ENCODE peak calls at places on chromosomes 7 and 10, in nine cellular contexts. One of them, this sample, is unnamed.
A peak's percentile ranks its signal among the peaks of the same experiment; 100 is the strongest.

GRCh38 chr7:52696183-52696582 is 339.2 kb upstream of the POM121L12 start:
- DNase-seq in kidney: no peak
- DNase-seq in cardiac muscle cell: no peak
- DNase-seq in lung: no peak
- DNase-seq in fibroblast of lung: peak; percentile 77
- DNase-seq in right lobe of liver: no peak
- DNase-seq in upper lobe of right lung: no peak
- DNase-seq in heart right ventricle: no peak
- DNase-seq in pancreas: no peak
- DNase-seq in this sample: no peak

GRCh38 chr10:79149662-79150443 is 81.1 kb downstream of the ZMIZ1 start:
- DNase-seq in upper lobe of right lung: peak; percentile 94
- DNase-seq in lung: peak; percentile 86
- DNase-seq in fibroblast of lung: peak; percentile 73
- DNase-seq in kidney: peak; percentile 96
- DNase-seq in cardiac muscle cell: peak; percentile 75
- DNase-seq in pancreas: peak; percentile 71
- DNase-seq in right lobe of liver: peak; percentile 97
- DNase-seq in heart right ventricle: peak; percentile 86
- DNase-seq in this sample: peak; percentile 96

GRCh38 chr7:128830231-128831177 is at the start of gene FLNC:
- DNase-seq in cardiac muscle cell: peak; percentile 78
- DNase-seq in pancreas: peak; percentile 83
- DNase-seq in kidney: peak; percentile 86
- DNase-seq in upper lobe of right lung: peak; percentile 69
- DNase-seq in lung: no peak
- DNase-seq in fibroblast of lung: peak; percentile 73
- DNase-seq in heart right ventricle: peak; percentile 63
- DNase-seq in right lobe of liver: no peak
- DNase-seq in this sample: peak; percentile 78

GRCh38 chr10:17709492-17709891 is 42.5 kb upstream of the TMEM236 start:
- DNase-seq in kidney: no peak
- DNase-seq in pancreas: no peak
- DNase-seq in cardiac muscle cell: no peak
- DNase-seq in fibroblast of lung: no peak
- DNase-seq in right lobe of liver: no peak
- DNase-seq in lung: no peak
- DNase-seq in upper lobe of right lung: no peak
- DNase-seq in heart right ventricle: no peak
- DNase-seq in this sample: no peak

GRCh38 chr10:76543655-76544054 is 1094.0 kb downstream of the KCNMA1 start:
- DNase-seq in right lobe of liver: no peak
- DNase-seq in upper lobe of right lung: no peak
- DNase-seq in cardiac muscle cell: peak; percentile 36
- DNase-seq in heart right ventricle: no peak
- DNase-seq in lung: no peak
- DNase-seq in pancreas: no peak
- DNase-seq in kidney: no peak
- DNase-seq in fibroblast of lung: peak; percentile 89
- DNase-seq in this sample: no peak

GRCh38 chr10:61754553-61755540 is 92.1 kb downstream of the CABCOCO1 start:
- DNase-seq in fibroblast of lung: peak; percentile 68
- DNase-seq in lung: no peak
- DNase-seq in kidney: no peak
- DNase-seq in upper lobe of right lung: no peak
- DNase-seq in cardiac muscle cell: no peak
- DNase-seq in heart right ventricle: no peak
- DNase-seq in right lobe of liver: no peak
- DNase-seq in pancreas: no peak
- DNase-seq in this sample: no peak

GRCh38 chr10:16381083-16381482 is 55.7 kb upstream of the PTER start:
- DNase-seq in heart right ventricle: no peak
- DNase-seq in upper lobe of right lung: no peak
- DNase-seq in kidney: no peak
- DNase-seq in fibroblast of lung: peak; percentile 1
- DNase-seq in right lobe of liver: no peak
- DNase-seq in pancreas: no peak
- DNase-seq in cardiac muscle cell: no peak
- DNase-seq in lung: no peak
- DNase-seq in this sample: no peak

GRCh38 chr10:79255007-79255507 is 92.2 kb upstream of the PPIF start:
- DNase-seq in heart right ventricle: no peak
- DNase-seq in lung: no peak
- DNase-seq in fibroblast of lung: no peak
- DNase-seq in cardiac muscle cell: no peak
- DNase-seq in pancreas: no peak
- DNase-seq in right lobe of liver: no peak
- DNase-seq in kidney: no peak
- DNase-seq in upper lobe of right lung: no peak
- DNase-seq in this sample: no peak

GRCh38 chr10:116080553-116080952 is 192.5 kb downstream of the GFRA1 start:
- DNase-seq in right lobe of liver: no peak
- DNase-seq in lung: no peak
- DNase-seq in heart right ventricle: no peak
- DNase-seq in kidney: no peak
- DNase-seq in fibroblast of lung: peak; percentile 70
- DNase-seq in cardiac muscle cell: no peak
- DNase-seq in upper lobe of right lung: no peak
- DNase-seq in pancreas: no peak
- DNase-seq in this sample: no peak

GRCh38 chr10:101013365-101013825 is 13.8 kb downstream of the LZTS2 start:
- DNase-seq in pancreas: no peak
- DNase-seq in cardiac muscle cell: no peak
- DNase-seq in fibroblast of lung: no peak
- DNase-seq in lung: no peak
- DNase-seq in kidney: no peak
- DNase-seq in heart right ventricle: no peak
- DNase-seq in upper lobe of right lung: no peak
- DNase-seq in right lobe of liver: no peak
- DNase-seq in this sample: no peak
- H3K27ac ChIP-seq in pancreas: no peak overlapping the region
- H3K27ac ChIP-seq in cardiac muscle cell: no peak overlapping the region
- H3K27ac ChIP-seq in fibroblast of lung: peak overlapping the region; percentile 46
- H3K27ac ChIP-seq in lung: peak overlapping the region; percentile 68
- H3K27ac ChIP-seq in kidney: no peak overlapping the region
- H3K27ac ChIP-seq in heart right ventricle: no peak overlapping the region
- H3K27ac ChIP-seq in upper lobe of right lung: no peak overlapping the region
- H3K27ac ChIP-seq in right lobe of liver: no peak overlapping the region
- H3K27ac ChIP-seq in this sample: peak overlapping the region; percentile 66

DNA sequence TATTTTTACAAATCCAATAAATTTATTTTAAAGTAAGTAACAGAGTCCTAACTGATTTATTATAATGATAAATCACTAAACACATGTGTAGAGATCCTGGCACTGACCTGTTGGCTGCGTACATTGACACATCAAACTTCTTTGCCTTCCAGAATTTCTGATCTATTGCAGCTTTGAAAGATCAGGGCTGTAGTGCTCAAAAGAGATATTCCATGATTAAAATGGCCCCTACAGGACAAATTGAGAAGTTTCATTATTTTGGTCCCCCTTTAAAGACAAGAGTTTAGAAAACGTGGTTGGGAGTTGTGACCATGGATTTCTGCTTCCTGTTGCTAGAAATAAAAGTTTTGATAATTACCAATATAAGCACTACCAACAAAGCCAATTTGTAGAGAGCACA is 87.7 kb upstream of the PDK4 start:
- DNase-seq in heart right ventricle: peak; percentile 14
- DNase-seq in lung: no peak
- DNase-seq in upper lobe of right lung: no peak
- DNase-seq in fibroblast of lung: peak; percentile 7
- DNase-seq in kidney: no peak
- DNase-seq in pancreas: no peak
- DNase-seq in cardiac muscle cell: peak; percentile 75
- DNase-seq in right lobe of liver: no peak
- DNase-seq in this sample: no peak
- TF ChIP-seq CTCF in heart right ventricle: peak; percentile 51
- TF ChIP-seq CTCF in lung: peak; percentile 46
- TF ChIP-seq CTCF in upper lobe of right lung: peak; percentile 59
- TF ChIP-seq CTCF in fibroblast of lung: peak; percentile 41
- TF ChIP-seq CTCF in kidney: peak; percentile 53
- TF ChIP-seq CTCF in pancreas: peak; percentile 31
- TF ChIP-seq CTCF in cardiac muscle cell: peak; percentile 53
- TF ChIP-seq CTCF in right lobe of liver: peak; percentile 62
- TF ChIP-seq CTCF in this sample: peak; percentile 67

GRCh38 chr7:780056-780455 is 52.2 kb upstream of the SUN1 start:
- DNase-seq in kidney: peak; percentile 80
- DNase-seq in cardiac muscle cell: no peak
- DNase-seq in lung: no peak
- DNase-seq in pancreas: no peak
- DNase-seq in right lobe of liver: no peak
- DNase-seq in upper lobe of right lung: no peak
- DNase-seq in heart right ventricle: peak; percentile 51
- DNase-seq in fibroblast of lung: no peak
- DNase-seq in this sample: no peak
- H3K27ac ChIP-seq in kidney: no peak overlapping the region
- H3K27ac ChIP-seq in cardiac muscle cell: no peak overlapping the region
- H3K27ac ChIP-seq in lung: no peak overlapping the region
- H3K27ac ChIP-seq in pancreas: no peak overlapping the region
- H3K27ac ChIP-seq in right lobe of liver: no peak overlapping the region
- H3K27ac ChIP-seq in upper lobe of right lung: no peak overlapping the region
- H3K27ac ChIP-seq in heart right ventricle: peak overlapping the region; percentile 48
- H3K27ac ChIP-seq in fibroblast of lung: no peak overlapping the region
- H3K27ac ChIP-seq in this sample: no peak overlapping the region

DNA sequence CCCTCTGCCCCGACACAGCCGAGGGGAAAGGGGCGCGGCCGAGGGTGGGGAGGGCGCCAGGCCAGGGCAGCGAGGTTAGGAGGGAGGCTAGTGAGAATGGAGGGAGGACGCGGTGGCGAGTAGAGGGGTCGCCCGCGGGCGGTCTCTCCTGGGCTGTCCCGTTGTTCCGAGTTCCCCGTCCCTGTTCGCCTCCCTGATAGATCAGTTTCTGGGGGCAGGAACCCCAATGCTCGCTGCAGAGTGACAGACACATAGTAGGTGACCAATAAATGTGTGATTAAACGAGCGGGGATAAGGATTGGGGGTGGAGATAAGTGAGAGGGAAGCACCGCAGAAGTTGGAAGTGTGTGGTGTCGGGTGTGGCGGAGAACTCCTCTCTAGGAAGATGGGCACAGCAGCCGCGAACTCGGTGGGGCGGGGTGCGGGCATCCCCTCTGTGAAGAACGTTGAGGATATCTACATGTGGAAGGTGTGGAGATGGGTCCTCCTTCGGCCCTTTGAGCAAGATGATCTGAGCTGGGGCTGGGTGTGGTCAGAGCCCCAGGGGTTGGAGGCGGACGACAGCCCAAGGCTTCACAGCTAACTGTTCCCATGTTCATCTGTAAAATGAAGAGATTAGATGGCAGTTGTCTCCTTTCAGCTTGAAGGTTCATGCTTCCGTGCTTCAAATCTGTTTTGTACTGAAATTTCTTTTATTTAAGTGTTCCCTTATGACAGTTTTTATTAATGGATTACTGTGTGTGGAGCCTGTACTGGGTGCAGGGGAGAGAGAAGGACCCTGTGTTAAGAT is 655 bp downstream of the ZNF775 start:
- DNase-seq in pancreas: no peak
- DNase-seq in cardiac muscle cell: no peak
- DNase-seq in kidney: no peak
- DNase-seq in lung: no peak
- DNase-seq in right lobe of liver: no peak
- DNase-seq in upper lobe of right lung: no peak
- DNase-seq in fibroblast of lung: no peak
- DNase-seq in heart right ventricle: no peak
- DNase-seq in this sample: no peak
- TF ChIP-seq CTCF in pancreas: no peak
- TF ChIP-seq CTCF in cardiac muscle cell: no peak
- TF ChIP-seq CTCF in kidney: no peak
- TF ChIP-seq CTCF in lung: no peak
- TF ChIP-seq CTCF in right lobe of liver: no peak
- TF ChIP-seq CTCF in upper lobe of right lung: no peak
- TF ChIP-seq CTCF in fibroblast of lung: no peak
- TF ChIP-seq CTCF in heart right ventricle: no peak
- TF ChIP-seq CTCF in this sample: no peak

GRCh38 chr10:11822809-11823121 is 391 bp upstream of the PROSER2 start:
- DNase-seq in cardiac muscle cell: no peak
- DNase-seq in fibroblast of lung: no peak
- DNase-seq in right lobe of liver: no peak
- DNase-seq in pancreas: no peak
- DNase-seq in kidney: no peak
- DNase-seq in heart right ventricle: no peak
- DNase-seq in upper lobe of right lung: no peak
- DNase-seq in lung: no peak
- DNase-seq in this sample: no peak

GRCh38 chr10:11823122-11823988 is at the start of gene PROSER2:
- DNase-seq in fibroblast of lung: peak; percentile 69
- DNase-seq in right lobe of liver: peak; percentile 76
- DNase-seq in pancreas: peak; percentile 88
- DNase-seq in cardiac muscle cell: peak; percentile 68
- DNase-seq in lung: peak; percentile 42
- DNase-seq in heart right ventricle: peak; percentile 25
- DNase-seq in kidney: peak; percentile 85
- DNase-seq in upper lobe of right lung: peak; percentile 84
- DNase-seq in this sample: peak; percentile 60

GRCh38 chr10:11824376-11824775 is 1.2 kb downstream of the PROSER2 start:
- DNase-seq in heart right ventricle: no peak
- DNase-seq in lung: no peak
- DNase-seq in kidney: no peak
- DNase-seq in cardiac muscle cell: peak; percentile 33
- DNase-seq in right lobe of liver: no peak
- DNase-seq in pancreas: no peak
- DNase-seq in upper lobe of right lung: no peak
- DNase-seq in fibroblast of lung: peak; percentile 34
- DNase-seq in this sample: no peak

GRCh38 chr10:11823989-11824346 is 812 bp downstream of the PROSER2 start:
- DNase-seq in heart right ventricle: no peak
- DNase-seq in upper lobe of right lung: no peak
- DNase-seq in fibroblast of lung: peak; percentile 17
- DNase-seq in kidney: no peak
- DNase-seq in pancreas: no peak
- DNase-seq in cardiac muscle cell: peak; percentile 19
- DNase-seq in lung: no peak
- DNase-seq in right lobe of liver: no peak
- DNase-seq in this sample: no peak

GRCh38 chr10:11822031-11822756 is 962 bp upstream of the PROSER2 start:
- DNase-seq in fibroblast of lung: no peak
- DNase-seq in kidney: no peak
- DNase-seq in pancreas: no peak
- DNase-seq in right lobe of liver: no peak
- DNase-seq in cardiac muscle cell: no peak
- DNase-seq in lung: no peak
- DNase-seq in heart right ventricle: no peak
- DNase-seq in upper lobe of right lung: no peak
- DNase-seq in this sample: no peak
- H3K27ac ChIP-seq in fibroblast of lung: no peak overlapping the region
- H3K27ac ChIP-seq in kidney: no peak overlapping the region
- H3K27ac ChIP-seq in pancreas: no peak overlapping the region
- H3K27ac ChIP-seq in right lobe of liver: no peak overlapping the region
- H3K27ac ChIP-seq in cardiac muscle cell: no peak overlapping the region
- H3K27ac ChIP-seq in lung: no peak overlapping the region
- H3K27ac ChIP-seq in heart right ventricle: no peak overlapping the region
- H3K27ac ChIP-seq in upper lobe of right lung: no peak overlapping the region
- H3K27ac ChIP-seq in this sample: no peak overlapping the region